ENCODE peak calls at places on chromosomes 1 and 21, in eight cellular contexts. I is fibroblast of lung, H is brain microvascular endothelial cell, E is left ventricle myocardium inferior, B is BJ, O is adrenal gland, S is heart left ventricle, Y is foreskin fibroblast. K is an unnamed sample.

GRCh38 chr1:42891471-42891870 is 45.1 kb downstream of the ZNF691 start:
- DNase-seq in E (no peak), I (no peak), O (no peak), Y (no peak), H (no peak), B (no peak), S (no peak), K (no peak)

GRCh38 chr1:236451796-236452373 is 57.8 kb downstream of the EDARADD start:
- DNase-seq in H (no peak), E (no peak), O (peak), I (no peak), B (no peak), S (no peak), Y (no peak), K (no peak)

GRCh38 chr1:247204177-247204647 is 32.4 kb upstream of the ZNF124 start:
- DNase-seq in Y (no peak), S (no peak), E (no peak), O (no peak), B (no peak), I (no peak), H (no peak), K (no peak)

GRCh38 chr1:17207046-17207445 is 2.1 kb downstream of the PADI1 start:
- DNase-seq in I (no peak), S (peak), B (no peak), E (peak), O (peak), Y (no peak), H (no peak), K (no peak)

GRCh38 chr1:162902372-162902771 is 41.4 kb upstream of the CCDC190 start:
- DNase-seq in I (peak), H (peak), O (no peak), Y (peak), S (no peak), E (no peak), B (no peak), K (no peak)

GRCh38 chr21:42734323-42734971 is 81.0 kb downstream of the PDE9A start:
- DNase-seq in Y (no peak), H (no peak), O (no peak), S (no peak), B (no peak), I (no peak), E (no peak), K (no peak)

GRCh38 chr1:62508187-62508758 is 71.4 kb downstream of the USP1 start:
- DNase-seq in E (no peak), Y (peak), I (peak), S (no peak), H (peak), O (peak), B (peak), K (peak)

GRCh38 chr1:29696656-29697390 is 460.5 kb downstream of the PTPRU start:
- DNase-seq in B (no peak), O (no peak), E (no peak), H (no peak), I (no peak), Y (no peak), S (no peak), K (no peak)

GRCh38 chr1:71804140-71804539 is 478.2 kb downstream of the NEGR1 start:
- DNase-seq in B (no peak), E (no peak), O (no peak), Y (no peak), I (no peak), H (no peak), S (peak), K (no peak)

GRCh38 chr21:46112731-46113215 is 14.9 kb downstream of the COL6A2 start:
- DNase-seq in O (no peak), B (no peak), I (no peak), S (peak), E (no peak), Y (no peak), H (no peak), K (no peak)

GRCh38 chr1:4270651-4271337 is 370.7 kb upstream of the C1orf174 start:
- DNase-seq in E (no peak), O (no peak), Y (no peak), I (no peak), S (no peak), H (no peak), B (no peak), K (no peak)

GRCh38 chr1:58882322-58882951 is 98.6 kb upstream of the JUN start:
- DNase-seq in O (peak), Y (no peak), B (no peak), I (no peak), H (no peak), E (no peak), S (no peak), K (no peak)

GRCh38 chr1:58620259-58620658 is 43.2 kb upstream of the TACSTD2 start:
- DNase-seq in B (no peak), H (no peak), S (no peak), E (no peak), O (no peak), I (no peak), Y (no peak), K (no peak)

GRCh38 chr1:203590559-203590958 is 36.1 kb upstream of the ATP2B4 start:
- DNase-seq in Y (peak), H (peak), S (no peak), O (peak), E (no peak), B (peak), I (no peak), K (no peak)

GRCh38 chr1:100597784-100598183 is 59.8 kb downstream of the GPR88 start:
- DNase-seq in S (no peak), I (peak), Y (no peak), H (peak), O (no peak), E (no peak), B (no peak), K (no peak)

GRCh38 chr1:34871443-34872132 is 12.0 kb upstream of the SMIM12 start:
- DNase-seq in I (no peak), O (no peak), B (no peak), E (no peak), Y (no peak), S (no peak), H (no peak), K (no peak)

GRCh38 chr1:98766241-98766640 is 104.7 kb downstream of the SNX7 start:
- DNase-seq in H (no peak), Y (no peak), S (no peak), B (no peak), O (no peak), I (no peak), E (no peak), K (no peak)

GRCh38 chr1:209689484-209689883 is 14.3 kb downstream of the G0S2 start:
- DNase-seq in E (no peak), I (no peak), H (no peak), O (peak), S (no peak), B (no peak), Y (no peak), K (no peak)

GRCh38 chr1:1315435-1315901 is 7.1 kb downstream of the PUSL1 start:
- DNase-seq in Y (no peak), H (no peak), O (no peak), B (no peak), I (no peak), S (no peak), E (no peak), K (no peak)

DNA sequence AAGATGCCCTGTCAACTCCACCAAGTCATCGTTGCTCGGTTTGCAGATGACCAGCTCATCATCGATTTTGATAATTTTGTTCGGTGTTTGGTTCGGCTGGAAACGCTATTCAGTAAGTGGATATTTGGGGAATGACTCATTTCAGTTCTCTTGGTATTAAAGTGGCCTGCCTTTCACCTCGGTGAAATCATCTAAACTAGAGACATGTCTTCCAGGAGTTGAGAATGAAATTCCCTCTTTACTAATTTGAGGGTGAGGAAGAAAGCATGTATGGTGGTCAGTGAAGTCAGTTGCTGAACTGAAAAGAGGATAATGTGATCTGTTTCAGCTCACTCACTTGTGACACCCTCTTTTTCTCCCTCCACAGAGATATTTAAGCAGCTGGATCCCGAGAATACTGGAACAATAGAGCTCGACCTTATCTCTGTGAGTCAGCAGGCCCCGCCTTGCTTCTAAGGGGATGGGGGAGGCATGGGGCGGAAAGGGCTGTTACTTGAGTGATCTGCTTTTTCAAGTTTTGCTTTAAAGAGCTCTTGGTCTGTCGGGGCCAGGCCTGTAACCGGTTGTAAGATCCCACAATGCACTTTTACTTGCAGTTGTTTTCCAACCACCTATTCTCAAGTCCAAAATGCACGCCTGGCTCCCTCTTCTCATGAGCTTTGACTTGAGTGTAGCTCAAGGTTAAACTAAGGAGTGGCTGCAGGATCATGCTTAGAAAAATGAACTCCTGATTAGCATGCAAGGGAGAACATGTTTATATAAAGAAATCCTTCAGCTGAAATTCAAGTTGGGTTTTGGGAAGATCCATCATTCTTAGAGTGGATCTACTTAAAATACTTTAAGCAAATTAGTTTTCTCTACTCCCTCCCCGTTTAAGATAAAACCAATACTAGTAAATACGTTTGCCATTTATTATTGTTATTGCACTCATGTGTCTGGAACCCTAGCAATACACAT is 59.8 kb downstream of the CAPN2 start:
- DNase-seq in O (peak), E (peak), I (peak), B (peak), Y (peak), H (peak), S (peak), K (no peak)
- H3K4me3 ChIP-seq in O (no peak), E (peak), I (no peak), B (no peak), Y (no peak), H (no peak), S (no peak), K (no peak)

DNA sequence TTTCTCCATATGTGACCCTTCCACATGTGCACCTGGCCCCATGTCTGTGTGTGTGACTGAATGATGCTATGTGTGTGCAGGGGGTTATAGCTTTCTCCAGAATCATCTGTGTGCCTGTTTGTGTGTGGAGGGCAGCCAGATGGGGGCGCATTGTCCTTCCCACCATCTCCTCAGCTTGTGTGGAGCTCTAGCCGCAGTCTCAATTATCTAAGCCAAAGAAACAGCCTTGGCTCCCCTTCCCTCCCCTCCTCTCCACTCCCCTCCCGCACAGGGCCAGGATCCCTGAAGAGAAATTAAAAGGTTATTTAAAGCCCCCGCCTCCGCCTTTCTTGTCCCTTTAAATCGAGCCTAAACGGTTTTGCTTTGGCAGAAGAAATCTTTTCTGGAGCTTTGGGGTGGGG is 1.8 kb upstream of the DMBX1 start:
- DNase-seq in E (no peak), B (no peak), Y (no peak), I (no peak), H (no peak), O (no peak), S (no peak), K (no peak)
- TF ChIP-seq CTCF in E (no peak), B (peak), Y (peak), I (no peak), H (peak), O (no peak), S (no peak), K (no peak)

GRCh38 chr1:9128161-9128519 is 762 bp downstream of the GPR157 start:
- DNase-seq in I (no peak), S (peak), B (no peak), O (peak), H (no peak), Y (peak), E (peak), K (no peak)

GRCh38 chr1:9129391-9130041 is 614 bp upstream of the GPR157 start:
- DNase-seq in O (peak), I (peak), S (peak), Y (peak), E (peak), H (no peak), B (no peak), K (no peak)

GRCh38 chr1:9128520-9129371 is at the start of gene GPR157:
- DNase-seq in H (peak), O (peak), Y (peak), S (peak), B (no peak), E (peak), I (peak), K (no peak)

GRCh38 chr1:9126511-9126910 is 2.4 kb downstream of the GPR157 start:
- DNase-seq in Y (no peak), H (no peak), E (no peak), B (no peak), I (no peak), S (no peak), O (no peak), K (no peak)

GRCh38 chr1:9127395-9128160 is 1.3 kb downstream of the GPR157 start:
- DNase-seq in O (peak), S (peak), H (no peak), Y (no peak), B (no peak), I (no peak), E (no peak), K (no peak)
- H3K4me3 ChIP-seq in O (peak), S (peak), H (peak), Y (peak), B (peak), I (peak), E (peak), K (peak)

DNA sequence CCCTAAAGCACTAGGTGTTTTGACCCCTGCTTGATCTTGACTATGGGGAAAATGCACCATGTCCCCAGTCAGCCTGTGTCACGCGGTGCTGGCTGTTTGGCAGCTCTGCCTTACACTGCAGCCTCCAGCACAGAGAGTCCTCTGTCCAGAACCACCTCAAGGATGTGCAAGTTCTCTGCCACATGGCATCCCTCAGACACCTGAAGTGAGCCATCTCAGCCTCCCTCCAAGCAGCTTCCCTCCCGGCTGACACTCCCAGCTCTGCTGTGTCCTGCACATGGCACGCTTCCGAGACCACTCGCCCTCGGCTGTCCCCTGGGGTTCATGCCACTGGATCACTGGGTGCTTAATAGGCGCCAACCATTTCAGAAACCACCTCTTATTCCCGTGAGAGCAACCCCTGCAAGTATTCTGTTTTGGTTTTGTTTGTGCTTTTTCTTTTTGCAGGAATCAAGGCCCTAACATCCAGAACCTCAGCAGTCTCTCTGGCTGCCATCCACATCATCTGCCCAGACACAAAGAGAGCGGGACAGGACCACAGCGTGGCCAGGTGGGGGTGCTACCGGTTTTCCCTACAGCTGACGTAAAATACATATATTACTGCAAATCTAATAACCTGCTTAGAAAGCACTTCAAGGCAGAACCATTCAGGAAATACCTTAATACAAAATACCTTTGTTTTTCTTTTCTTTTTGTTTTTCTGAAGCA is 45.7 kb downstream of the CAPZB start:
- DNase-seq in E (peak), O (no peak), B (no peak), H (no peak), I (no peak), S (peak), Y (peak), K (no peak)
- TF ChIP-seq CTCF in E (peak), O (peak), B (peak), H (peak), I (peak), S (peak), Y (no peak), K (peak)

K was measured in HFF-Myc.